ENCODE peak calls at places on chromosomes 7 and 10, in eight cellular contexts. One of them, this sample, is unnamed.

GRCh38 chr10:124694467-124695195 is 49.5 kb downstream of the FAM53B start:
- DNase-seq in ovary: no peak
- DNase-seq in endothelial cell of umbilical vein: no peak
- DNase-seq in endothelial cell: no peak
- DNase-seq in brain microvascular endothelial cell: no peak
- DNase-seq in vagina: no peak
- DNase-seq in mammary epithelial cell: no peak
- DNase-seq in fibroblast of mammary gland: no peak
- DNase-seq in this sample: no peak

GRCh38 chr10:108452483-108453060 is 1288.1 kb upstream of the SORCS1 start:
- DNase-seq in ovary: no peak
- DNase-seq in endothelial cell of umbilical vein: no peak
- DNase-seq in endothelial cell: no peak
- DNase-seq in brain microvascular endothelial cell: no peak
- DNase-seq in vagina: no peak
- DNase-seq in mammary epithelial cell: no peak
- DNase-seq in fibroblast of mammary gland: peak
- DNase-seq in this sample: peak

GRCh38 chr7:24778543-24779282 is 21.4 kb upstream of the GSDME start:
- DNase-seq in ovary: no peak
- DNase-seq in endothelial cell of umbilical vein: no peak
- DNase-seq in endothelial cell: no peak
- DNase-seq in brain microvascular endothelial cell: peak
- DNase-seq in vagina: no peak
- DNase-seq in mammary epithelial cell: no peak
- DNase-seq in fibroblast of mammary gland: peak
- DNase-seq in this sample: peak

GRCh38 chr10:79086822-79087221 is 18.1 kb downstream of the ZMIZ1 start:
- DNase-seq in ovary: no peak
- DNase-seq in endothelial cell of umbilical vein: no peak
- DNase-seq in endothelial cell: no peak
- DNase-seq in brain microvascular endothelial cell: no peak
- DNase-seq in vagina: no peak
- DNase-seq in mammary epithelial cell: no peak
- DNase-seq in fibroblast of mammary gland: no peak
- DNase-seq in this sample: no peak

GRCh38 chr7:37450035-37450434 is 1.4 kb upstream of the ELMO1 start:
- DNase-seq in ovary: no peak
- DNase-seq in endothelial cell of umbilical vein: no peak
- DNase-seq in endothelial cell: no peak
- DNase-seq in brain microvascular endothelial cell: no peak
- DNase-seq in vagina: no peak
- DNase-seq in mammary epithelial cell: no peak
- DNase-seq in fibroblast of mammary gland: no peak
- DNase-seq in this sample: no peak

GRCh38 chr10:49187044-49187484 is 1.1 kb downstream of the TMEM273 start:
- DNase-seq in ovary: no peak
- DNase-seq in endothelial cell of umbilical vein: peak
- DNase-seq in endothelial cell: no peak
- DNase-seq in brain microvascular endothelial cell: no peak
- DNase-seq in vagina: peak
- DNase-seq in mammary epithelial cell: no peak
- DNase-seq in fibroblast of mammary gland: no peak
- DNase-seq in this sample: no peak

GRCh38 chr10:6878067-6878412 is 298.0 kb upstream of the PRKCQ start:
- DNase-seq in ovary: no peak
- DNase-seq in endothelial cell of umbilical vein: no peak
- DNase-seq in endothelial cell: no peak
- DNase-seq in brain microvascular endothelial cell: no peak
- DNase-seq in vagina: no peak
- DNase-seq in mammary epithelial cell: peak
- DNase-seq in fibroblast of mammary gland: peak
- DNase-seq in this sample: no peak

GRCh38 chr10:11353229-11353896 is 258.1 kb downstream of the USP6NL start:
- DNase-seq in ovary: no peak
- DNase-seq in endothelial cell of umbilical vein: no peak
- DNase-seq in endothelial cell: no peak
- DNase-seq in brain microvascular endothelial cell: no peak
- DNase-seq in vagina: no peak
- DNase-seq in mammary epithelial cell: no peak
- DNase-seq in fibroblast of mammary gland: no peak
- DNase-seq in this sample: no peak

GRCh38 chr10:113644185-113645120 is 19.4 kb downstream of the NRAP start:
- DNase-seq in ovary: no peak
- DNase-seq in endothelial cell of umbilical vein: peak
- DNase-seq in endothelial cell: no peak
- DNase-seq in brain microvascular endothelial cell: peak
- DNase-seq in vagina: no peak
- DNase-seq in mammary epithelial cell: peak
- DNase-seq in fibroblast of mammary gland: peak
- DNase-seq in this sample: peak

GRCh38 chr7:45713669-45714520 is 139.7 kb downstream of the ADCY1 start:
- DNase-seq in ovary: no peak
- DNase-seq in endothelial cell of umbilical vein: no peak
- DNase-seq in endothelial cell: no peak
- DNase-seq in brain microvascular endothelial cell: no peak
- DNase-seq in vagina: peak
- DNase-seq in mammary epithelial cell: no peak
- DNase-seq in fibroblast of mammary gland: no peak
- DNase-seq in this sample: no peak

GRCh38 chr7:45714521-45714820 is 140.3 kb downstream of the ADCY1 start:
- DNase-seq in ovary: no peak
- DNase-seq in endothelial cell of umbilical vein: no peak
- DNase-seq in endothelial cell: no peak
- DNase-seq in brain microvascular endothelial cell: no peak
- DNase-seq in vagina: no peak
- DNase-seq in mammary epithelial cell: no peak
- DNase-seq in fibroblast of mammary gland: no peak
- DNase-seq in this sample: no peak

GRCh38 chr7:45717537-45718235 is 143.5 kb downstream of the ADCY1 start:
- DNase-seq in ovary: no peak
- DNase-seq in endothelial cell of umbilical vein: no peak
- DNase-seq in endothelial cell: no peak
- DNase-seq in brain microvascular endothelial cell: no peak
- DNase-seq in vagina: no peak
- DNase-seq in mammary epithelial cell: no peak
- DNase-seq in fibroblast of mammary gland: no peak
- DNase-seq in this sample: no peak

GRCh38 chr7:45716380-45717203 is 142.4 kb downstream of the ADCY1 start:
- DNase-seq in ovary: no peak
- DNase-seq in endothelial cell of umbilical vein: no peak
- DNase-seq in endothelial cell: no peak
- DNase-seq in brain microvascular endothelial cell: no peak
- DNase-seq in vagina: no peak
- DNase-seq in mammary epithelial cell: no peak
- DNase-seq in fibroblast of mammary gland: no peak
- DNase-seq in this sample: no peak

DNA sequence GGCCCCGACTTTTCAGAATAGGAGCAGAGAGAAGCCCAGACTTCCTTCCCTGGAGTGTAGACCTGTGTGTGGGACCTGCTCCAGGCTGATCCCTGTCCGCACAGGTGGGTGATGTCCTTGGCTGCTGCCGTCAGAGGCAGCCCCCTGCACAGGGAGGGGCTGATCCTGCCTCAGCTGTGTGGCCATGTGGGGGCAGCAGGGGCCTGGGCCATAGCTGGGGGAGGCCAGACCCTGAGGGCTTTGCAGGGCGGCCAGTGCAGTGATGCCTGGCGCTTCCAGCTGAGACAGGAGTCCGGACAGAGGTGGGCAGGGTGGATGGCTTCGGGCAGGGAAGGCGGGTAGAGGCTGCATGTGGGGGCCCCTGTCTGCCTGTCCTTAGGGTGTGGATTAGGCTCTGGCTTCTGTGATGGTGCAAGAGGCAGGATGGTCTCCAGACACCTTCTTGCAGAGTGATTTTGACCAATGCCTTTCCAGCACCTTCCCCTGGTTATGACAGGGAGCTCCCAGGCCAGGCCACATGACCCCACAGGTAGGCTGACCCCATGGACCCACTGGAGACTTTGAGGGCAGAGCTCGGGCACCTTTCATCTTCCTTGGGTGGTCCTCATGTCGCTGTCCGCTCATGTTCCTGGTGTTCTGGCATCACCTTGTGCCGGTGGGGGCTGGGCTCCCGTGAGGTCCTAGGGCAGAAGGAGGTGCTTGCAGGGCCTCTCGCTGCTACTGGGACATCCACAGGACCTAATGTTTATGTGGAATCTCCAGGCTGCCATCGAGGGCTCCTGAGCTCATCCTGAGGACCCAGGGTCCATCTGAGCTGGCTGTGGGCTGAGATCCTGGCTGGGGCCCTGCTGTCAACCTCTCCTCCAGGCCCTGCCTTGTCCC is 141.5 kb downstream of the ADCY1 start:
- DNase-seq in ovary: no peak
- DNase-seq in endothelial cell of umbilical vein: no peak
- DNase-seq in endothelial cell: no peak
- DNase-seq in brain microvascular endothelial cell: no peak
- DNase-seq in vagina: peak
- DNase-seq in mammary epithelial cell: no peak
- DNase-seq in fibroblast of mammary gland: no peak
- DNase-seq in this sample: no peak
- TF ChIP-seq CTCF in ovary: no peak
- TF ChIP-seq CTCF in endothelial cell of umbilical vein: no peak
- TF ChIP-seq CTCF in endothelial cell: no peak
- TF ChIP-seq CTCF in brain microvascular endothelial cell: no peak
- TF ChIP-seq CTCF in vagina: no peak
- TF ChIP-seq CTCF in mammary epithelial cell: no peak
- TF ChIP-seq CTCF in fibroblast of mammary gland: no peak
- TF ChIP-seq CTCF in this sample: no peak

GRCh38 chr7:114217026-114217425 is 197.6 kb upstream of the FOXP2 start:
- DNase-seq in ovary: no peak
- DNase-seq in endothelial cell of umbilical vein: no peak
- DNase-seq in endothelial cell: no peak
- DNase-seq in brain microvascular endothelial cell: no peak
- DNase-seq in vagina: no peak
- DNase-seq in mammary epithelial cell: no peak
- DNase-seq in fibroblast of mammary gland: peak
- DNase-seq in this sample: no peak
- TF ChIP-seq CTCF in ovary: no peak
- TF ChIP-seq CTCF in endothelial cell of umbilical vein: no peak
- TF ChIP-seq CTCF in endothelial cell: no peak
- TF ChIP-seq CTCF in brain microvascular endothelial cell: peak
- TF ChIP-seq CTCF in vagina: no peak
- TF ChIP-seq CTCF in mammary epithelial cell: peak
- TF ChIP-seq CTCF in fibroblast of mammary gland: peak
- TF ChIP-seq CTCF in this sample: no peak

GRCh38 chr10:3981300-3981699 is 196.3 kb upstream of the KLF6 start:
- DNase-seq in ovary: no peak
- DNase-seq in endothelial cell of umbilical vein: no peak
- DNase-seq in endothelial cell: no peak
- DNase-seq in brain microvascular endothelial cell: no peak
- DNase-seq in vagina: no peak
- DNase-seq in mammary epithelial cell: no peak
- DNase-seq in fibroblast of mammary gland: no peak
- DNase-seq in this sample: no peak

GRCh38 chr10:3978762-3979161 is 193.8 kb upstream of the KLF6 start:
- DNase-seq in ovary: no peak
- DNase-seq in endothelial cell of umbilical vein: no peak
- DNase-seq in endothelial cell: no peak
- DNase-seq in brain microvascular endothelial cell: no peak
- DNase-seq in vagina: no peak
- DNase-seq in mammary epithelial cell: peak
- DNase-seq in fibroblast of mammary gland: peak
- DNase-seq in this sample: no peak

GRCh38 chr10:3982746-3983442 is 197.9 kb upstream of the KLF6 start:
- DNase-seq in ovary: no peak
- DNase-seq in endothelial cell of umbilical vein: no peak
- DNase-seq in endothelial cell: no peak
- DNase-seq in brain microvascular endothelial cell: no peak
- DNase-seq in vagina: no peak
- DNase-seq in mammary epithelial cell: no peak
- DNase-seq in fibroblast of mammary gland: no peak
- DNase-seq in this sample: no peak

GRCh38 chr10:3980139-3980538 is 195.1 kb upstream of the KLF6 start:
- DNase-seq in ovary: no peak
- DNase-seq in endothelial cell of umbilical vein: no peak
- DNase-seq in endothelial cell: no peak
- DNase-seq in brain microvascular endothelial cell: no peak
- DNase-seq in vagina: no peak
- DNase-seq in mammary epithelial cell: no peak
- DNase-seq in fibroblast of mammary gland: no peak
- DNase-seq in this sample: no peak

DNA sequence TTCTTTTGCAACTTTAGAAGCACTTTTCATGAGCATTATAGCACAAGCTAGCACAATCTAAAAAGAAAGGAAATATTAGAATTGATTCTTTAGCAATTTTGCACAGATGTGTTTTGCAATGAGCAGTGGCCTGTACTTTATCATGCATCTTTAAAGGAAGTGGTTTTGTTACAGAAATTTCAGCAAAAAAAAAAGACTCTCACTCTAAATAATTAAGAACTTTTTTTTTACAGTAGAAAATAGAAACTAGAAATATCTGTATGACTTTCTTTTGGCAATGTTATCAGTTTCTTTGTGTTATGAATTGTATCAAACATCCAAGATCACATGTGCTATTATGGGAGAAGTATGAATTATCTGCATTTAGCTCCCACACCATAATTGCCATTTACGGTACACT is 195.7 kb upstream of the KLF6 start:
- DNase-seq in ovary: no peak
- DNase-seq in endothelial cell of umbilical vein: no peak
- DNase-seq in endothelial cell: no peak
- DNase-seq in brain microvascular endothelial cell: no peak
- DNase-seq in vagina: no peak
- DNase-seq in mammary epithelial cell: no peak
- DNase-seq in fibroblast of mammary gland: no peak
- DNase-seq in this sample: no peak
- TF ChIP-seq CTCF in ovary: no peak
- TF ChIP-seq CTCF in endothelial cell of umbilical vein: no peak
- TF ChIP-seq CTCF in endothelial cell: no peak
- TF ChIP-seq CTCF in brain microvascular endothelial cell: no peak
- TF ChIP-seq CTCF in vagina: no peak
- TF ChIP-seq CTCF in mammary epithelial cell: no peak
- TF ChIP-seq CTCF in fibroblast of mammary gland: no peak
- TF ChIP-seq CTCF in this sample: no peak

GRCh38 chr7:151706568-151707469 is 170.1 kb downstream of the PRKAG2 start:
- DNase-seq in ovary: no peak
- DNase-seq in endothelial cell of umbilical vein: no peak
- DNase-seq in endothelial cell: no peak
- DNase-seq in brain microvascular endothelial cell: no peak
- DNase-seq in vagina: no peak
- DNase-seq in mammary epithelial cell: no peak
- DNase-seq in fibroblast of mammary gland: no peak
- DNase-seq in this sample: no peak

GRCh38 chr7:151708610-151709009 is 168.3 kb downstream of the PRKAG2 start:
- DNase-seq in ovary: no peak
- DNase-seq in endothelial cell of umbilical vein: no peak
- DNase-seq in endothelial cell: no peak
- DNase-seq in brain microvascular endothelial cell: no peak
- DNase-seq in vagina: no peak
- DNase-seq in mammary epithelial cell: no peak
- DNase-seq in fibroblast of mammary gland: no peak
- DNase-seq in this sample: no peak

GRCh38 chr7:151709141-151710038 is 167.5 kb downstream of the PRKAG2 start:
- DNase-seq in ovary: no peak
- DNase-seq in endothelial cell of umbilical vein: no peak
- DNase-seq in endothelial cell: no peak
- DNase-seq in brain microvascular endothelial cell: no peak
- DNase-seq in vagina: no peak
- DNase-seq in mammary epithelial cell: no peak
- DNase-seq in fibroblast of mammary gland: peak
- DNase-seq in this sample: no peak

GRCh38 chr7:151705744-151706567 is 171.0 kb downstream of the PRKAG2 start:
- DNase-seq in ovary: no peak
- DNase-seq in endothelial cell of umbilical vein: peak
- DNase-seq in endothelial cell: peak
- DNase-seq in brain microvascular endothelial cell: peak
- DNase-seq in vagina: no peak
- DNase-seq in mammary epithelial cell: peak
- DNase-seq in fibroblast of mammary gland: peak
- DNase-seq in this sample: peak

GRCh38 chr7:151707757-151708156 is 169.2 kb downstream of the PRKAG2 start:
- DNase-seq in ovary: no peak
- DNase-seq in endothelial cell of umbilical vein: no peak
- DNase-seq in endothelial cell: no peak
- DNase-seq in brain microvascular endothelial cell: no peak
- DNase-seq in vagina: no peak
- DNase-seq in mammary epithelial cell: no peak
- DNase-seq in fibroblast of mammary gland: no peak
- DNase-seq in this sample: no peak
- TF ChIP-seq CTCF in ovary: no peak
- TF ChIP-seq CTCF in endothelial cell of umbilical vein: no peak
- TF ChIP-seq CTCF in endothelial cell: peak
- TF ChIP-seq CTCF in brain microvascular endothelial cell: no peak
- TF ChIP-seq CTCF in vagina: no peak
- TF ChIP-seq CTCF in mammary epithelial cell: no peak
- TF ChIP-seq CTCF in fibroblast of mammary gland: no peak
- TF ChIP-seq CTCF in this sample: peak

This sample was measured in HFFc6.